ENCODE peak calls at places on chromosomes 5 and 9, in four cellular contexts. Q, L, D and C are unnamed samples.

GRCh38 chr5:157823655-157824054 is 35.3 kb downstream of the CLINT1 start:
- DNase-seq in Q (no peak), L (no peak), D (no peak), C (no peak)

GRCh38 chr9:32413424-32413823 is 29.0 kb downstream of the ACO1 start:
- DNase-seq in Q (no peak), L (no peak), D (no peak), C (no peak)

GRCh38 chr5:147782053-147783028 is at the start of gene JAKMIP2:
- DNase-seq in Q (peak; percentile 94), L (peak; percentile 98), D (peak; percentile 64), C (peak; percentile 96)

GRCh38 chr5:128536229-128536860 is 1.7 kb downstream of the FBN2 start:
- DNase-seq in Q (no peak), L (no peak), D (no peak), C (no peak)

GRCh38 chr9:77417570-77417969 is 230.6 kb downstream of the GNA14 start:
- DNase-seq in Q (no peak), L (no peak), D (no peak), C (no peak)

GRCh38 chr5:103475629-103476240 is 86.9 kb downstream of the NUDT12 start:
- DNase-seq in Q (no peak), L (no peak), D (no peak), C (no peak)

GRCh38 chr5:59588922-59589321 is 304.6 kb downstream of the PDE4D start:
- DNase-seq in Q (no peak), L (no peak), D (no peak), C (no peak)

GRCh38 chr5:103532116-103532734 is 30.4 kb downstream of the NUDT12 start:
- DNase-seq in Q (no peak), L (no peak), D (no peak), C (no peak)

GRCh38 chr5:80763211-80763610 is 108.4 kb upstream of the DHFR start:
- DNase-seq in Q (no peak), L (no peak), D (no peak), C (no peak)

GRCh38 chr5:59893061-59893435 is 478 bp downstream of the PDE4D start:
- DNase-seq in Q (no peak), L (no peak), D (no peak), C (peak; percentile 45)

GRCh38 chr5:79621056-79621455 is 8.8 kb downstream of the TENT2 start:
- DNase-seq in Q (no peak), L (no peak), D (no peak), C (no peak)

GRCh38 chr9:110714314-110714713 is 45.7 kb downstream of the MUSK start:
- DNase-seq in Q (no peak), L (no peak), D (no peak), C (no peak)

GRCh38 chr9:18985464-18985951 is 47.5 kb downstream of the SAXO1 start:
- DNase-seq in Q (peak; percentile 39), L (no peak), D (no peak), C (no peak)
- TF ChIP-seq CTCF in Q (no peak), L (no peak), D (no peak), C (no peak)

GRCh38 chr9:86500031-86500430 is 145.8 kb upstream of the TUT7 start:
- DNase-seq in Q (no peak), L (no peak), D (no peak), C (no peak)
- H3K27ac ChIP-seq in Q (no peak overlapping the region), L (no peak overlapping the region), D (no peak overlapping the region), C (no peak overlapping the region)

DNA sequence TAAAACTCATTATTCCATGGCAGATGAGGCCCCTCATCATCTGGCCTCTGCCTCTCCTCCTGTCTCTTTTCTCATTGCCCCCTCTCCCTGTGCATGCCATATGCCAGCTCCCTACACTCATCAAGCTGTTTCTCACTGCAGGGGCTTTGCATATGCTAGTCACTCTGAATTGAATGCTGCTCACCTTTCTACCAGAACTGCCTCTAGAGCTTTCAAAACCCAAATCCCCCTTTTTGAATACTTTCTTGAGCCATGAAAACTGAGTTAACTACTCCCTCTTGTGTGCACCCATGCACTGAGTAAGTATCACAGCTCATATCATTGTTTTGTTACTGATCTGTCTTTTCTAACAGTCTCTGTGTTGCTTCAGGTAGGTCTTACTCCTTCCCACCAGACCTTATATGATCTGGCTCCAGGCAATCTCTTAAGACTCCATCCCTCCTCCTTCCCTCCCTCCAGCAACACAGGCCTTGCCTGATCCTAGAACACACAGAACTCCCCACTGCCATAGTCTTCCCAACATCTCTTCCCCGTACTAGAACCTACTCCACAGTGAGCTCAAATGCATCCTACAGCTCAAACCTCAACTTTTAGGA is 60.5 kb downstream of the ASTN2 start:
- DNase-seq in Q (no peak), L (no peak), D (no peak), C (peak; percentile 36)
- TF ChIP-seq CTCF in Q (no peak), L (peak; percentile 37), D (no peak), C (no peak)

GRCh38 chr5:50716134-50716533 is 49.7 kb downstream of the PARP8 start:
- DNase-seq in Q (no peak), L (no peak), D (no peak), C (no peak)

GRCh38 chr5:50724262-50724661 is 57.8 kb downstream of the PARP8 start:
- DNase-seq in Q (no peak), L (no peak), D (no peak), C (no peak)

GRCh38 chr5:50717615-50718014 is 51.2 kb downstream of the PARP8 start:
- DNase-seq in Q (no peak), L (no peak), D (no peak), C (no peak)

GRCh38 chr5:50722223-50722622 is 55.8 kb downstream of the PARP8 start:
- DNase-seq in Q (no peak), L (no peak), D (no peak), C (no peak)

GRCh38 chr5:50720061-50720460 is 53.6 kb downstream of the PARP8 start:
- DNase-seq in Q (no peak), L (no peak), D (no peak), C (no peak)
- H3K27ac ChIP-seq in Q (no peak overlapping the region), L (no peak overlapping the region), D (no peak overlapping the region), C (no peak overlapping the region)

GRCh38 chr9:4422495-4422894 is 67.8 kb upstream of the SLC1A1 start:
- DNase-seq in Q (no peak), L (no peak), D (no peak), C (no peak)

GRCh38 chr9:4420351-4420750 is 69.9 kb upstream of the SLC1A1 start:
- DNase-seq in Q (no peak), L (no peak), D (no peak), C (no peak)

GRCh38 chr9:4424038-4424437 is 66.2 kb upstream of the SLC1A1 start:
- DNase-seq in Q (no peak), L (no peak), D (no peak), C (no peak)

GRCh38 chr9:4423207-4423610 is 67.1 kb upstream of the SLC1A1 start:
- DNase-seq in Q (no peak), L (no peak), D (no peak), C (no peak)

DNA sequence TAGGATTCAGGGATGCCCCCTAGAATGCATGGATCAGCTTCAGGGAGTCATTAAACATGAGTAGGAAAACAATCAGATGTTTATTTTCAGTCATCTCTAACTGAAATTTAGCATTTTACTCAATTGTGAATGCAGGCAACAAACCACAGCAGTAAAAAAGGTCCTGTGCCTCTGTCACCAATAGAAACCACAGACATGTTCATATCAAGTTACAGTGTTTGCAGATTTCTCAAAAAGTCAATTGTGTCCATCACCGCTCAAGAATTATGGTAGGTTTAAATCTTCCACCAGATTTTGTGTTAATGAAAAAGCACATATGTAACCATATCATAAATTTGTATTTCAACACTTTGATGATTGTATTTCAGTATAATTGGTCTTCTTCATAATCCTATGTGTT is 68.4 kb upstream of the SLC1A1 start:
- DNase-seq in Q (no peak), L (no peak), D (no peak), C (no peak)
- TF ChIP-seq CTCF in Q (no peak), L (no peak), D (no peak), C (no peak)

GRCh38 chr9:84322830-84323229 is 17.7 kb downstream of the SLC28A3 start:
- DNase-seq in Q (no peak), L (no peak), D (no peak), C (no peak)
- H3K27ac ChIP-seq in Q (no peak overlapping the region), L (no peak overlapping the region), D (no peak overlapping the region), C (no peak overlapping the region)